ENCODE peak calls at places on chromosomes 16 and 17, in eight cellular contexts. C is hippocampal formation; U is HepG2; J is activated naive CD4-positive, alpha-beta T cell; W is GM04504; N is activated CD4-positive, alpha-beta memory T cell treated with anti-CD3 and anti-CD28 coated beads for 36 hours; O is fibroblast of villous mesenchyme; E is heart right ventricle. I is an unnamed sample.

GRCh38 chr17:36673068-36673467 is 71.7 kb downstream of the MRM1 start:
- DNase-seq in C (no peak), N (no peak), E (no peak), O (no peak), U (no peak), W (no peak), J (no peak), I (no peak)

GRCh38 chr17:29238133-29238850 is 8.4 kb upstream of the CRYBA1 start:
- DNase-seq in U (no peak), O (peak), C (no peak), J (no peak), N (no peak), E (no peak), W (no peak), I (no peak)

GRCh38 chr17:71145486-71145885 is 975.3 kb upstream of the SOX9 start:
- DNase-seq in O (no peak), E (no peak), W (no peak), J (no peak), U (no peak), N (no peak), C (no peak), I (no peak)

GRCh38 chr17:72150632-72151460 is 30.0 kb downstream of the SOX9 start:
- DNase-seq in U (no peak), E (no peak), J (no peak), N (no peak), O (no peak), W (no peak), C (no peak), I (no peak)

GRCh38 chr17:76742958-76743357 is 5.0 kb downstream of the MFSD11 start:
- DNase-seq in U (no peak), C (no peak), E (no peak), N (no peak), W (no peak), O (no peak), J (no peak), I (no peak)

GRCh38 chr17:73013816-73014663 is 78.4 kb downstream of the SLC39A11 start:
- DNase-seq in N (no peak), C (no peak), W (no peak), J (no peak), U (no peak), O (peak), E (no peak), I (no peak)

GRCh38 chr17:5509482-5509881 is 23.1 kb downstream of the MIS12 start:
- DNase-seq in C (no peak), N (no peak), J (no peak), U (no peak), W (no peak), O (peak), E (no peak), I (peak)

GRCh38 chr17:56570199-56570598 is 23.3 kb upstream of the NOG start:
- DNase-seq in J (no peak), C (no peak), U (no peak), W (no peak), E (no peak), O (no peak), N (no peak), I (no peak)

GRCh38 chr16:88687676-88688012 is 1.3 kb upstream of the SNAI3 start:
- DNase-seq in W (no peak), O (no peak), J (no peak), U (no peak), C (no peak), E (no peak), N (no peak), I (no peak)

GRCh38 chr17:44218344-44219125 is 940 bp downstream of the UBTF start:
- DNase-seq in U (peak), O (peak), E (peak), C (peak), J (peak), W (peak), N (peak), I (peak)

GRCh38 chr16:89152831-89153700 is 18.5 kb upstream of the CDH15 start:
- DNase-seq in C (no peak), E (no peak), J (no peak), O (no peak), W (no peak), N (no peak), U (no peak), I (no peak)

GRCh38 chr16:72590179-72590937 is 418.4 kb upstream of the PMFBP1 start:
- DNase-seq in U (no peak), C (no peak), W (no peak), N (no peak), O (no peak), J (no peak), E (no peak), I (no peak)

GRCh38 chr16:80113876-80114574 is 426.8 kb upstream of the DYNLRB2 start:
- DNase-seq in O (no peak), C (no peak), N (no peak), J (no peak), E (no peak), W (no peak), U (no peak), I (no peak)

GRCh38 chr17:13230350-13230900 is 212.6 kb upstream of the ELAC2 start:
- DNase-seq in E (no peak), O (no peak), J (no peak), U (no peak), C (no peak), N (no peak), W (no peak), I (no peak)

GRCh38 chr16:2898831-2899563 is 12.7 kb upstream of the FLYWCH1 start:
- DNase-seq in W (no peak), E (no peak), U (peak), C (no peak), N (no peak), J (no peak), O (no peak), I (no peak)

GRCh38 chr17:76923491-76923890 is 55.3 kb downstream of the MGAT5B start:
- DNase-seq in O (no peak), U (no peak), N (no peak), C (no peak), W (no peak), E (no peak), J (no peak), I (no peak)

GRCh38 chr17:44396946-44397345 is 7.5 kb upstream of the ITGA2B start:
- DNase-seq in C (no peak), W (no peak), E (no peak), N (no peak), J (no peak), O (no peak), U (no peak), I (no peak)

GRCh38 chr16:68257906-68258800 is 6.2 kb upstream of the SLC7A6 start:
- DNase-seq in C (no peak), N (no peak), O (peak), W (no peak), J (no peak), E (no peak), U (peak), I (no peak)

GRCh38 chr16:27400751-27401620 is 988 bp upstream of the IL21R start:
- DNase-seq in J (no peak), U (no peak), O (peak), N (no peak), E (no peak), W (no peak), C (no peak), I (no peak)